ENCODE peak calls at places on chromosomes 7 and 10, in six cellular contexts. One of them, this sample, is unnamed.

GRCh38 chr7:27178366-27178765 is 4.2 kb upstream of the HOXA10 start:
- DNase-seq in tibial nerve: peak
- DNase-seq in Peyer's patch: peak
- DNase-seq in esophagus muscularis mucosa: no peak
- DNase-seq in heart left ventricle: no peak
- DNase-seq in stomach: no peak
- DNase-seq in this sample: peak

GRCh38 chr7:18320971-18321567 is 174.5 kb upstream of the HDAC9 start:
- DNase-seq in tibial nerve: no peak
- DNase-seq in Peyer's patch: no peak
- DNase-seq in heart left ventricle: no peak
- DNase-seq in stomach: no peak
- DNase-seq in esophagus muscularis mucosa: no peak
- DNase-seq in this sample: no peak

GRCh38 chr10:48703776-48704555 is 19.3 kb downstream of the WDFY4 start:
- DNase-seq in tibial nerve: no peak
- DNase-seq in Peyer's patch: no peak
- DNase-seq in heart left ventricle: no peak
- DNase-seq in stomach: no peak
- DNase-seq in esophagus muscularis mucosa: no peak
- DNase-seq in this sample: no peak

GRCh38 chr7:44449531-44449930 is 40.9 kb downstream of the NUDCD3 start:
- DNase-seq in esophagus muscularis mucosa: no peak
- DNase-seq in tibial nerve: no peak
- DNase-seq in Peyer's patch: no peak
- DNase-seq in stomach: no peak
- DNase-seq in heart left ventricle: no peak
- DNase-seq in this sample: no peak

GRCh38 chr7:108310351-108310750 is 145.9 kb downstream of the NRCAM start:
- DNase-seq in tibial nerve: no peak
- DNase-seq in esophagus muscularis mucosa: no peak
- DNase-seq in Peyer's patch: no peak
- DNase-seq in stomach: no peak
- DNase-seq in heart left ventricle: no peak
- DNase-seq in this sample: no peak

GRCh38 chr7:98295467-98296220 is 14.2 kb downstream of the BRI3 start:
- DNase-seq in stomach: no peak
- DNase-seq in heart left ventricle: no peak
- DNase-seq in esophagus muscularis mucosa: no peak
- DNase-seq in tibial nerve: no peak
- DNase-seq in Peyer's patch: no peak
- DNase-seq in this sample: no peak

GRCh38 chr7:138338361-138338760 is 121.7 kb upstream of the TRIM24 start:
- DNase-seq in Peyer's patch: no peak
- DNase-seq in tibial nerve: peak
- DNase-seq in esophagus muscularis mucosa: no peak
- DNase-seq in heart left ventricle: peak
- DNase-seq in stomach: peak
- DNase-seq in this sample: no peak

GRCh38 chr10:44830022-44830421 is 81.1 kb upstream of the TMEM72 start:
- DNase-seq in stomach: no peak
- DNase-seq in heart left ventricle: no peak
- DNase-seq in esophagus muscularis mucosa: no peak
- DNase-seq in tibial nerve: no peak
- DNase-seq in Peyer's patch: no peak
- DNase-seq in this sample: no peak

GRCh38 chr7:141864765-141865447 is 23.6 kb upstream of the PRSS37 start:
- DNase-seq in stomach: no peak
- DNase-seq in heart left ventricle: no peak
- DNase-seq in Peyer's patch: no peak
- DNase-seq in esophagus muscularis mucosa: no peak
- DNase-seq in tibial nerve: no peak
- DNase-seq in this sample: no peak

GRCh38 chr10:101829561-101830315 is 11.5 kb upstream of the OGA start:
- DNase-seq in stomach: peak
- DNase-seq in heart left ventricle: no peak
- DNase-seq in esophagus muscularis mucosa: no peak
- DNase-seq in Peyer's patch: peak
- DNase-seq in tibial nerve: peak
- DNase-seq in this sample: peak

GRCh38 chr10:86900955-86901354 is 56.5 kb downstream of the MMRN2 start:
- DNase-seq in Peyer's patch: no peak
- DNase-seq in stomach: peak
- DNase-seq in tibial nerve: no peak
- DNase-seq in heart left ventricle: peak
- DNase-seq in esophagus muscularis mucosa: peak
- DNase-seq in this sample: no peak

DNA sequence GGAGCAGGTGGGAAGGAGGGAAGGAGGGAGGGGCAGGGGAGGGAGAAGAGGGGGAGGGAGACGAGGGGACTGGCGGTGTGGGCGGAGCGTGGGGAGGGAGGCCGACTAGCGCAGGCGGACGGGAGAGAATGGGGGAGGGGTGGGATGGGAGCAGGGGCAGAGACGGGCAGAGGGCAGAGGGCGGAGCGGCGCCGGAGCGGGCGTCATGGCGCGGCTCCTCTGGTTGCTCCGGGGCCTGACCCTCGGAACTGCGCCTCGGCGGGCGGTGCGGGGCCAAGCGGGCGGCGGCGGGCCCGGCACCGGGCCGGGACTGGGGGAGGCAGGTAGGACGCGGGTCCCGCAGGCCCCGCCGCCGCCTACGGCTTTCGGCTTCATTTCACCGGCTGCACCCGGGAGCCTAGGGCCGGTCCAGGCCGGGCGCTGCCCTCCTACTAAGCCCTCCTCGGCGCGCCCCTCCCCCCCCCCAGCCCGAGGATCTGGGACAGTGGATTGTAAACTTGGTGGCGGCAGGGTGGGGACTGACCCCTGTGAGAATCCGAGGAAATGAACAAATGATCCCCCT is at the start of gene MSRB2:
- DNase-seq in esophagus muscularis mucosa: peak
- DNase-seq in tibial nerve: peak
- DNase-seq in heart left ventricle: peak
- DNase-seq in stomach: peak
- DNase-seq in Peyer's patch: peak
- DNase-seq in this sample: peak
- TF ChIP-seq POLR2A in esophagus muscularis mucosa: peak
- TF ChIP-seq POLR2A in tibial nerve: peak
- TF ChIP-seq POLR2A in heart left ventricle: peak
- TF ChIP-seq POLR2A in stomach: no peak
- TF ChIP-seq POLR2A in Peyer's patch: peak
- TF ChIP-seq POLR2A in this sample: peak

DNA sequence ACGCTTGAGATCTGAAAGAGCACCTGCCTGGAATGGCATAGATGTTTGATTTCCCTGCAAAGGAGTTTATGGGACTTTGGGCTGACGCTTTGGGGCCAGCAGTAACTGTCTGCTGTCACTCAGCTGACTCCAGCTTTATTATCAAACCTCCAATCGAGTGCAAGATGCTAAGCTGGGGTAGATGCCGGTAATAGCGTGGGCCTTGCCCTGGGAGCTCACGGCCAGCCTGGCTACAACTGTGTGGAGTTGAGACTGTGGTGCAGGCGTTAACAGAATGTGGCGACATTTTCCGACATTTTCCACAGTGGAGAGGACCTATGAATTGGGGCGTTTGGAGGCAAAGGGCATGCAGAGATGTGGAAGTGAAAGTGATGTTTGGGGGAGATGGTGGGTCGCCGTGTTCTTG is 1.3 kb downstream of the CHST12 start:
- DNase-seq in heart left ventricle: no peak
- DNase-seq in esophagus muscularis mucosa: no peak
- DNase-seq in stomach: no peak
- DNase-seq in tibial nerve: no peak
- DNase-seq in Peyer's patch: no peak
- DNase-seq in this sample: no peak
- H3K4me3 ChIP-seq in heart left ventricle: peak
- H3K4me3 ChIP-seq in esophagus muscularis mucosa: peak
- H3K4me3 ChIP-seq in stomach: peak
- H3K4me3 ChIP-seq in tibial nerve: peak
- H3K4me3 ChIP-seq in Peyer's patch: peak
- H3K4me3 ChIP-seq in this sample: peak

GRCh38 chr10:5958680-5959079 is 18.7 kb downstream of the IL15RA start:
- DNase-seq in esophagus muscularis mucosa: no peak
- DNase-seq in stomach: no peak
- DNase-seq in tibial nerve: no peak
- DNase-seq in Peyer's patch: no peak
- DNase-seq in heart left ventricle: no peak
- DNase-seq in this sample: no peak

GRCh38 chr10:5961405-5962100 is 15.8 kb downstream of the IL15RA start:
- DNase-seq in heart left ventricle: peak
- DNase-seq in esophagus muscularis mucosa: no peak
- DNase-seq in stomach: no peak
- DNase-seq in Peyer's patch: peak
- DNase-seq in tibial nerve: no peak
- DNase-seq in this sample: no peak

GRCh38 chr10:5959116-5959515 is 18.2 kb downstream of the IL15RA start:
- DNase-seq in esophagus muscularis mucosa: no peak
- DNase-seq in heart left ventricle: no peak
- DNase-seq in tibial nerve: no peak
- DNase-seq in Peyer's patch: peak
- DNase-seq in stomach: no peak
- DNase-seq in this sample: no peak

GRCh38 chr10:5959581-5960069 is 17.7 kb downstream of the IL15RA start:
- DNase-seq in Peyer's patch: peak
- DNase-seq in heart left ventricle: no peak
- DNase-seq in tibial nerve: no peak
- DNase-seq in stomach: no peak
- DNase-seq in esophagus muscularis mucosa: no peak
- DNase-seq in this sample: no peak

GRCh38 chr10:5960070-5960972 is 17.0 kb downstream of the IL15RA start:
- DNase-seq in tibial nerve: no peak
- DNase-seq in Peyer's patch: peak
- DNase-seq in stomach: no peak
- DNase-seq in heart left ventricle: peak
- DNase-seq in esophagus muscularis mucosa: no peak
- DNase-seq in this sample: no peak
- TF ChIP-seq POLR2A in tibial nerve: no peak
- TF ChIP-seq POLR2A in Peyer's patch: no peak
- TF ChIP-seq POLR2A in stomach: no peak
- TF ChIP-seq POLR2A in heart left ventricle: no peak
- TF ChIP-seq POLR2A in esophagus muscularis mucosa: no peak
- TF ChIP-seq POLR2A in this sample: no peak

GRCh38 chr7:148700693-148701092 is 2.0 kb downstream of the CUL1 start:
- DNase-seq in heart left ventricle: no peak
- DNase-seq in Peyer's patch: no peak
- DNase-seq in stomach: no peak
- DNase-seq in tibial nerve: no peak
- DNase-seq in esophagus muscularis mucosa: no peak
- DNase-seq in this sample: no peak

GRCh38 chr7:148704966-148705365 is 6.3 kb downstream of the CUL1 start:
- DNase-seq in esophagus muscularis mucosa: no peak
- DNase-seq in heart left ventricle: no peak
- DNase-seq in stomach: no peak
- DNase-seq in Peyer's patch: no peak
- DNase-seq in tibial nerve: no peak
- DNase-seq in this sample: no peak

GRCh38 chr7:148704189-148704588 is 5.5 kb downstream of the CUL1 start:
- DNase-seq in heart left ventricle: no peak
- DNase-seq in tibial nerve: no peak
- DNase-seq in esophagus muscularis mucosa: no peak
- DNase-seq in stomach: no peak
- DNase-seq in Peyer's patch: no peak
- DNase-seq in this sample: no peak

GRCh38 chr7:148701414-148701813 is 2.7 kb downstream of the CUL1 start:
- DNase-seq in stomach: no peak
- DNase-seq in esophagus muscularis mucosa: no peak
- DNase-seq in Peyer's patch: no peak
- DNase-seq in heart left ventricle: no peak
- DNase-seq in tibial nerve: no peak
- DNase-seq in this sample: no peak

DNA sequence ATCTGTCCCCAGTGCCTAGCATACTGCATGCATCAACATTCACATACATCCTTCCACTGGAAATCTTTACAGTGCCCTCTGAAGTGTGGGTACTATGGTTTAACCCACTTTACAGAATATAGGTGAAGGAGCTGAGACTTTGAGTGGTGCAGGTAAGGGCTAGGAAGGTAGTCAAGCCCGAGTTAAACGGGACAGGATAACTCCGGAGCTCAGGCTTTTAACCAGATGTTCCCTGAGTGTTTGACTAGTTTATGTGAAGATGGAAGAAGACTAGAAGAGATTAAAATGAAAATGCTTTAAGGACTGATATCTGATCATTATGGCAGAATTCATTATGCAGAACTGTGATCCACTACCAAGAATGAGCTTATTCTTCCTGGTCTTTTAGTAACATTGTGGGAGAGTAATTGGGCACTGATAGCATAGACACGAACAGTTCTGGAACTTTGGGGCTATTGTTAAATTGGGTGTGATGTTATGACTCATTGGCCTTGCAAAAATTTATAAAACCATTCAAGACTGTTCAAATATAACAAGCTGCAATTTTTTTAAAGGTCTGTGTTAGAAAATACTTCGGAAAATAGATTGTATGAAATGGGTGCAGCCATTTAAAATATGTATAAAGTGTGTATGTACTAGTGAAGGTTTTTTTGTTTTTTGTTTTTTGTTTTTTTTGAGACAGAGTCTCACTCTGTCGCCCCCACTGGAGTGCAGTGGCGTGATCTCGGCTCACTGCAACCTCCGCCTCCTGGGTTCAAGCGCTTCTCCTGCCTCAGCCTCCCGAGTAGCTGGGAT is 4.4 kb downstream of the CUL1 start:
- DNase-seq in esophagus muscularis mucosa: no peak
- DNase-seq in stomach: no peak
- DNase-seq in tibial nerve: no peak
- DNase-seq in heart left ventricle: no peak
- DNase-seq in Peyer's patch: no peak
- DNase-seq in this sample: no peak
- H3K4me3 ChIP-seq in esophagus muscularis mucosa: no peak
- H3K4me3 ChIP-seq in stomach: no peak
- H3K4me3 ChIP-seq in tibial nerve: no peak
- H3K4me3 ChIP-seq in heart left ventricle: no peak
- H3K4me3 ChIP-seq in Peyer's patch: no peak
- H3K4me3 ChIP-seq in this sample: no peak

DNA sequence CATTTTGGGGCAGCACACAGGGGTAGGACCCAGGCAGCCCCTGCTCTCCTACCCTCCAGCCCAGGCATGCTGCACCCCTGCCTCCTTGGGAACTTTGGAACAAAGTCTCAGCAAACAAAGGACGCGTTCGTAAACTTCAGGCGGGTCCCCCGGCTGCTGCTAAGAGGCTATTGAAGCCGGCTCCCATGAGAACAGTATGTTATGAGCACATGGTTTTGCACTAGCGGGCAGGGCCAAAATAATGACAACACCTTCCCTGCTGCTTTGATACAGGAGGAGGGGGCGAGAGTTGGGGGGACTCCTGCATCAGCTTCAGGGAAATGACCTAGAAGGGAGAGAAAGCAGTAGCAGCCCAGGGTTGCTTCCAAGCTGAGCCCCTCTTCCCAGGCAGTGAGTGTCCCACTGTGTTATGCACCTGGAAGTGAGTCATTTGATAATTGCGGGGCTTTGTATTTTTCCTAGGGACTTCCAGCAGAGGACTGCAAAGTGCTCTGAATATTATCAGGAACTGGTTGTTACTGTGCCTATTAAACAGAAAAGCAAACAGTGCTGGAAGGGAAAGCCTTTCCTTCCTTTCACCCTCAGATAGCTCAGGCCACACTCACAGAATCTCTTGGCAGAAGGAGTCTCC is 6.9 kb downstream of the ITPRIP start:
- DNase-seq in stomach: peak
- DNase-seq in tibial nerve: no peak
- DNase-seq in Peyer's patch: peak
- DNase-seq in heart left ventricle: peak
- DNase-seq in esophagus muscularis mucosa: no peak
- DNase-seq in this sample: peak
- TF ChIP-seq POLR2A in stomach: no peak
- TF ChIP-seq POLR2A in tibial nerve: no peak
- TF ChIP-seq POLR2A in Peyer's patch: no peak
- TF ChIP-seq POLR2A in heart left ventricle: no peak
- TF ChIP-seq POLR2A in esophagus muscularis mucosa: no peak
- TF ChIP-seq POLR2A in this sample: no peak

This sample was measured in spleen.